ENCODE peak calls at places on chromosomes 12 and 14, in five cellular contexts. I is B cell, S is GM04504, V is AG08395, Z is ACHN. C is an unnamed sample.

GRCh38 chr14:104140213-104140462 is 1.8 kb downstream of the KIF26A start:
- DNase-seq in I (peak), Z (no peak), S (no peak), V (no peak), C (no peak)

GRCh38 chr14:98954347-98955000 is 317.5 kb downstream of the BCL11B start:
- DNase-seq in S (no peak), V (no peak), I (no peak), Z (no peak), C (no peak)

GRCh38 chr14:93245764-93246420 is 38.8 kb downstream of the UBR7 start:
- DNase-seq in I (no peak), Z (no peak), V (no peak), S (no peak), C (no peak)

GRCh38 chr12:39672976-39673375 is 53.4 kb upstream of the ABCD2 start:
- DNase-seq in Z (no peak), S (no peak), I (no peak), V (no peak), C (no peak)

GRCh38 chr14:86420131-86420530 is 890.2 kb downstream of the FLRT2 start:
- DNase-seq in I (no peak), V (no peak), Z (no peak), S (no peak), C (no peak)

GRCh38 chr12:16348435-16349131 is 1.1 kb downstream of the MGST1 start:
- DNase-seq in Z (peak), I (no peak), V (no peak), S (no peak), C (no peak)

GRCh38 chr12:68613209-68613904 is 2.7 kb downstream of the RAP1B start:
- DNase-seq in Z (no peak), S (no peak), I (peak), V (no peak), C (peak)

GRCh38 chr12:120439646-120440247 is 1.8 kb downstream of the COX6A1 start:
- DNase-seq in V (peak), Z (peak), I (peak), S (no peak), C (peak)

GRCh38 chr12:120096671-120097202 is 19.8 kb downstream of the RAB35 start:
- DNase-seq in S (no peak), Z (no peak), V (no peak), I (no peak), C (no peak)